ENCODE peak calls at places on chromosomes 2 and 18, in six cellular contexts. F is Peyer's patch, Z is body of pancreas, P is ovary, S is IMR-90, I is A549. C is an unnamed sample.

GRCh38 chr2:100730290-100730868 is 89.6 kb upstream of the NPAS2 start:
- DNase-seq in F (no peak), I (peak; percentile 38), P (no peak), S (peak; percentile 77), Z (peak; percentile 75), C (no peak)

GRCh38 chr2:100422320-100422719 is 4.9 kb upstream of the CHST10 start:
- DNase-seq in S (peak; percentile 36), Z (peak; percentile 34), I (peak; percentile 66), P (no peak), F (no peak), C (no peak)

GRCh38 chr2:39930175-39930926 is 151.3 kb upstream of the THUMPD2 start:
- DNase-seq in S (no peak), P (no peak), I (no peak), Z (no peak), F (no peak), C (no peak)

GRCh38 chr2:206728277-206729199 is 10.3 kb upstream of the DYTN start:
- DNase-seq in Z (no peak), I (peak; percentile 5), F (no peak), S (peak; percentile 32), P (no peak), C (no peak)

GRCh38 chr18:78635093-78635800 is 344.4 kb upstream of the SALL3 start:
- DNase-seq in S (no peak), Z (no peak), P (no peak), F (no peak), I (no peak), C (no peak)

GRCh38 chr2:74501335-74502071 is 2.1 kb upstream of the LBX2 start:
- DNase-seq in S (no peak), P (no peak), F (no peak), I (no peak), Z (no peak), C (no peak)

GRCh38 chr18:24600076-24600654 is 139.7 kb downstream of the HRH4 start:
- DNase-seq in S (peak; percentile 75), F (no peak), Z (peak; percentile 15), I (peak; percentile 3), P (peak; percentile 29), C (no peak)

GRCh38 chr2:112648081-112648480 is 2.3 kb downstream of the SLC20A1 start:
- DNase-seq in S (no peak), P (no peak), I (no peak), Z (no peak), F (no peak), C (no peak)

GRCh38 chr2:179234658-179235240 is 29.9 kb downstream of the SESTD1 start:
- DNase-seq in I (no peak), S (no peak), Z (no peak), F (no peak), P (no peak), C (no peak)

GRCh38 chr2:18423636-18424035 is 136.8 kb downstream of the RDH14 start:
- DNase-seq in S (peak; percentile 70), P (no peak), F (no peak), Z (no peak), I (no peak), C (no peak)

GRCh38 chr2:69375494-69376353 is 11.3 kb downstream of the GFPT1 start:
- DNase-seq in I (no peak), F (no peak), S (peak; percentile 27), Z (no peak), P (no peak), C (no peak)

GRCh38 chr18:79945118-79946042 is 6.1 kb downstream of the SLC66A2 start:
- DNase-seq in I (no peak), F (no peak), P (no peak), S (no peak), Z (peak; percentile 11), C (peak; percentile 33)

GRCh38 chr18:8937695-8938094 is 164.8 kb upstream of the NDUFV2 start:
- DNase-seq in P (no peak), Z (no peak), S (no peak), F (no peak), I (no peak), C (no peak)

GRCh38 chr2:20148841-20149702 is 75.9 kb downstream of the SDC1 start:
- DNase-seq in S (peak; percentile 89), P (no peak), F (no peak), Z (peak; percentile 33), I (no peak), C (no peak)

GRCh38 chr2:18749912-18750526 is 160.7 kb upstream of the NT5C1B start:
- DNase-seq in I (peak; percentile 28), F (peak; percentile 22), P (peak; percentile 67), Z (peak; percentile 65), S (peak; percentile 66), C (peak; percentile 34)

GRCh38 chr2:180205616-180206271 is 198.6 kb upstream of the CWC22 start:
- DNase-seq in F (no peak), P (no peak), I (no peak), Z (no peak), S (no peak), C (no peak)

GRCh38 chr18:54382076-54382475 is 24.4 kb downstream of the C18orf54 start:
- DNase-seq in I (no peak), P (no peak), S (no peak), Z (no peak), F (no peak), C (no peak)

GRCh38 chr18:61653823-61654551 is 238.8 kb downstream of the RNF152 start:
- DNase-seq in Z (no peak), F (no peak), S (no peak), P (no peak), I (no peak), C (no peak)

GRCh38 chr2:75464348-75464946 is 96.3 kb downstream of the EVA1A start:
- DNase-seq in I (peak; percentile 6), S (peak; percentile 52), Z (peak; percentile 18), F (no peak), P (no peak), C (no peak)

GRCh38 chr18:62897153-62897552 is 181.8 kb downstream of the PHLPP1 start:
- DNase-seq in Z (no peak), P (no peak), S (peak; percentile 73), F (no peak), I (no peak), C (no peak)

GRCh38 chr2:144519934-144520717 is at the start of gene ZEB2:
- DNase-seq in I (peak; percentile 22), F (peak; percentile 78), S (peak; percentile 84), Z (no peak), P (peak; percentile 87), C (peak; percentile 49)
- H3K4me3 ChIP-seq in I (peak within 1 kb of the TSS; percentile 52), F (peak within 1 kb of the TSS; percentile 58), S (peak within 1 kb of the TSS; percentile 99), Z (no peak within 1 kb of the TSS), P (peak within 1 kb of the TSS; percentile 75), C (peak within 1 kb of the TSS; percentile 58)

DNA sequence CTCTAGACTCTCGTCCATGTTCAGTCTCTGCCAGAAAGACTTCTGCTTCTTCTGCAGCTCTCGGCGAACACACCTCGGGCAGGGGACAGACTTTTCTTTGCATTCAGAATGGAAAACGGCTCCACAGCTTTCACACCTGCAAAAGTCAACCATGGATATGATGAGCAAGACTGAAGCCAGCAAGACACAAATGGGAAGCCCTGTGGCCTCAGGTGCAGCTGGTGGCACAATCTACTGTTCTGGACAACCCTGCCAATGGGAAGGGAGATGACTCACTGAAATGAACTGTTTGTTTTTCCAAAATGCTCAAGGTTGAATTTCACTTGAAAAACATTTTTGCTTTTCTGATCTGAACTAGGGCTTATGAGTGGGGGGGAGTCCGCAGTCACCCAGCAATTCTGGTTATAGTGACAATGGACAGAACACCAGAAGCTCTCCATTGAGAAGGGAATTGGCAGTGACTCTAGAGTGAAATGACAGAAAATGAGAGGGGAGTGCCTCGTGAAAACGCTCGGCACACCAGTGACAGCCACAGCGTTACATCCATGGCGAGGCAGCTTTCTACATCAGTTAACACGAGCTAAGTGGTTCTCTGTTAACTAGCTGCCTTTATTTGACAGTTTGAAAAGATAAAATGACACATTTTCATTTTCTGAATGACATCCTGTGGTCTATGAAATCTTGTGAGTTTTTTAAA is 58.8 kb upstream of the FZD5 start:
- DNase-seq in Z (peak; percentile 50), S (peak; percentile 20), I (no peak), F (no peak), P (no peak), C (no peak)
- TF ChIP-seq POLR2A in Z (no peak), S (no peak), I (no peak), F (no peak), P (no peak), C (no peak)

DNA sequence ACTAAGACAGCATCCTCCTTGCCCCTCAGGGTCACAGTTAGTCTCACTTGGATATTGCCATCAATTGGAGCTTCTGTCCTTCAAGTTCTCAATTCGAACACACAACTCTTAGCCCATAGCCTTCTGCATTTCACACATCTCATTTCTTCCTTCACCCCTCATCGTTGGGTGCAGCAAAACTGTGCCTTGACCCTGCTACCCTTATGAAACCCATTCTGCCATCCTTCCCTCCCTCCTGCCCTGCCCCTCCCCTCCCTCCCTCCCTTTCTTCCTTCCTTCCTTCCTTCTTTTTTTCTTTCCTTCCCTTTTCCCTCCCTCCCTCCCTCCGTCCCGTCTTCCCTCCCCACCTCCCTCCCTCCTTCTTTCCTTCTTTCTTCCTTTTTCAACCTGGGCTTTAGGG is 80.7 kb upstream of the CYRIA start:
- DNase-seq in Z (no peak), S (no peak), F (no peak), P (no peak), I (no peak), C (no peak)
- H3K4me3 ChIP-seq in Z (no peak overlapping the region), S (no peak overlapping the region), F (no peak overlapping the region), P (no peak overlapping the region), I (no peak overlapping the region), C (no peak overlapping the region)

DNA sequence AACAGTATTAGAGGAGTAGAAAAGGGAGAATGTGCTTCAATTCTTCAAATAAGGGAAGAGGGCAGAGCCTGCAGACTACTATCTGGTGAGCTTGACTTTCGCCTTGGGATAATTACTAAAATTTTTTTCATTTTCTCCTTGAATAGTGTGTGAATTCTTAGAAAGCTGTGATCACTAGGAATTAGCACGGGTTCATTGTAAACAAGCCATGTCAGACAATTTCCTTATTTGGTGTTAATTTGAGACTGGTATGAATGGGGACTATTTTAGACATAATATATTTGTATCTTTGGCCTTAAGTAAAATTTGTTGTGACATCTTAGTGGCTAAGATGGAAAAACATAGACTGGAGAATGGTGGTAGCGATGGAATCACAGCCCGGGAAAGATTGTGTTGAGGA is 66.6 kb downstream of the MYO3B start:
- DNase-seq in I (no peak), Z (no peak), P (no peak), S (no peak), F (no peak), C (no peak)
- TF ChIP-seq POLR2A in I (no peak), Z (no peak), P (no peak), S (no peak), F (no peak), C (no peak)

GRCh38 chr2:73291093-73291460 is 2.3 kb downstream of the EGR4 start:
- DNase-seq in I (peak; percentile 41), P (no peak), S (peak; percentile 46), Z (peak; percentile 40), F (peak; percentile 29), C (no peak)
- H3K4me3 ChIP-seq in I (peak overlapping the region; percentile 58), P (no peak overlapping the region), S (no peak overlapping the region), Z (no peak overlapping the region), F (no peak overlapping the region), C (peak overlapping the region; percentile 23)